ENCODE peak calls at places on chromosomes 16 and 17, in four cellular contexts. I, U, D and H are unnamed samples.

GRCh38 chr16:26247063-26247462 is 555.3 kb downstream of the HS3ST4 start:
- DNase-seq in I (no peak), U (no peak), D (no peak), H (no peak)

GRCh38 chr17:40103082-40103741 is 2.8 kb upstream of the NR1D1 start:
- DNase-seq in I (no peak), U (no peak), D (no peak), H (no peak)

GRCh38 chr17:74512041-74512440 is 19.2 kb downstream of the CD300LB start:
- DNase-seq in I (no peak), U (no peak), D (no peak), H (no peak)

GRCh38 chr17:81917565-81918332 is at the start of gene SIRT7:
- DNase-seq in I (peak), U (peak), D (peak), H (peak)

GRCh38 chr17:64315032-64315490 is 52.0 kb upstream of the TEX2 start:
- DNase-seq in I (no peak), U (no peak), D (peak), H (no peak)

GRCh38 chr16:4017807-4018206 is 98.4 kb downstream of the ADCY9 start:
- DNase-seq in I (no peak), U (no peak), D (no peak), H (no peak)

GRCh38 chr16:54318941-54319340 is 32.4 kb upstream of the IRX3 start:
- DNase-seq in I (peak), U (no peak), D (peak), H (no peak)

GRCh38 chr17:60256174-60256573 is 106.4 kb downstream of the CA4 start:
- DNase-seq in I (no peak), U (no peak), D (no peak), H (no peak)

GRCh38 chr17:36687736-36688135 is 86.4 kb downstream of the MRM1 start:
- DNase-seq in I (no peak), U (no peak), D (no peak), H (no peak)

GRCh38 chr17:76146053-76146875 is 5.2 kb upstream of the FOXJ1 start:
- DNase-seq in I (no peak), U (peak), D (peak), H (no peak)

GRCh38 chr17:81713004-81713555 is 996 bp downstream of the SLC25A10 start:
- DNase-seq in I (no peak), U (no peak), D (peak), H (peak)

GRCh38 chr16:4465977-4466779 is 8.2 kb downstream of the NMRAL1 start:
- DNase-seq in I (no peak), U (no peak), D (no peak), H (peak)

GRCh38 chr17:31424944-31425582 is 33.6 kb downstream of the RAB11FIP4 start:
- DNase-seq in I (no peak), U (peak), D (no peak), H (no peak)

GRCh38 chr17:39701012-39701783 is 1.3 kb downstream of the ERBB2 start:
- DNase-seq in I (peak), U (peak), D (no peak), H (no peak)

GRCh38 chr16:21263640-21264211 is 14.4 kb downstream of the CRYM start:
- DNase-seq in I (no peak), U (no peak), D (no peak), H (no peak)

GRCh38 chr17:50062323-50063243 is 6.7 kb downstream of the ITGA3 start:
- DNase-seq in I (peak), U (peak), D (peak), H (no peak)

GRCh38 chr16:243348-243747 is 8.7 kb downstream of the FAM234A start:
- DNase-seq in I (no peak), U (no peak), D (no peak), H (no peak)

GRCh38 chr17:61144876-61145564 is 254.6 kb upstream of the TBX2 start:
- DNase-seq in I (no peak), U (no peak), D (no peak), H (no peak)

GRCh38 chr16:79618041-79618711 is 17.6 kb upstream of the MAF start:
- DNase-seq in I (no peak), U (no peak), D (no peak), H (no peak)

GRCh38 chr17:55410722-55411462 is 10.7 kb downstream of the MMD start:
- DNase-seq in I (no peak), U (no peak), D (no peak), H (no peak)

GRCh38 chr17:82065638-82066303 is at the start of gene DUS1L:
- DNase-seq in I (peak), U (peak), D (peak), H (peak)

GRCh38 chr16:83917152-83918120 is 18.5 kb downstream of the MLYCD start:
- DNase-seq in I (no peak), U (peak), D (peak), H (no peak)

GRCh38 chr17:13509561-13509960 is 92.2 kb downstream of the HS3ST3A1 start:
- DNase-seq in I (no peak), U (no peak), D (no peak), H (no peak)

GRCh38 chr17:32314636-32315035 is 27.3 kb downstream of the C17orf75 start:
- DNase-seq in I (no peak), U (no peak), D (no peak), H (no peak)

GRCh38 chr16:21274172-21274726 is 3.8 kb downstream of the CRYM start:
- DNase-seq in I (no peak), U (no peak), D (no peak), H (no peak)

GRCh38 chr16:50102046-50102756 is 36.4 kb downstream of the HEATR3 start:
- DNase-seq in I (peak), U (no peak), D (no peak), H (no peak)

GRCh38 chr17:10992097-10992496 is 154.2 kb upstream of the PIRT start:
- DNase-seq in I (no peak), U (no peak), D (no peak), H (no peak)

GRCh38 chr17:386145-386876 is 33.7 kb upstream of the RPH3AL start:
- DNase-seq in I (peak), U (peak), D (peak), H (peak)

GRCh38 chr17:42163113-42163512 is 8.3 kb upstream of the RAB5C start:
- DNase-seq in I (no peak), U (no peak), D (no peak), H (no peak)

GRCh38 chr16:9102943-9103342 is 11.5 kb downstream of the HAPSTR1 start:
- DNase-seq in I (no peak), U (no peak), D (no peak), H (no peak)

GRCh38 chr17:80422981-80423380 is 8.0 kb downstream of the ENDOV start:
- DNase-seq in I (no peak), U (peak), D (no peak), H (no peak)

GRCh38 chr17:75996665-75997590 is 3.7 kb upstream of the CDK3 start:
- DNase-seq in I (peak), U (peak), D (peak), H (no peak)

GRCh38 chr17:61251939-61252865 is 147.4 kb upstream of the TBX2 start:
- DNase-seq in I (no peak), U (peak), D (peak), H (no peak)

GRCh38 chr16:590165-590874 is 454 bp downstream of the RAB40C start:
- DNase-seq in I (no peak), U (peak), D (peak), H (no peak)

DNA sequence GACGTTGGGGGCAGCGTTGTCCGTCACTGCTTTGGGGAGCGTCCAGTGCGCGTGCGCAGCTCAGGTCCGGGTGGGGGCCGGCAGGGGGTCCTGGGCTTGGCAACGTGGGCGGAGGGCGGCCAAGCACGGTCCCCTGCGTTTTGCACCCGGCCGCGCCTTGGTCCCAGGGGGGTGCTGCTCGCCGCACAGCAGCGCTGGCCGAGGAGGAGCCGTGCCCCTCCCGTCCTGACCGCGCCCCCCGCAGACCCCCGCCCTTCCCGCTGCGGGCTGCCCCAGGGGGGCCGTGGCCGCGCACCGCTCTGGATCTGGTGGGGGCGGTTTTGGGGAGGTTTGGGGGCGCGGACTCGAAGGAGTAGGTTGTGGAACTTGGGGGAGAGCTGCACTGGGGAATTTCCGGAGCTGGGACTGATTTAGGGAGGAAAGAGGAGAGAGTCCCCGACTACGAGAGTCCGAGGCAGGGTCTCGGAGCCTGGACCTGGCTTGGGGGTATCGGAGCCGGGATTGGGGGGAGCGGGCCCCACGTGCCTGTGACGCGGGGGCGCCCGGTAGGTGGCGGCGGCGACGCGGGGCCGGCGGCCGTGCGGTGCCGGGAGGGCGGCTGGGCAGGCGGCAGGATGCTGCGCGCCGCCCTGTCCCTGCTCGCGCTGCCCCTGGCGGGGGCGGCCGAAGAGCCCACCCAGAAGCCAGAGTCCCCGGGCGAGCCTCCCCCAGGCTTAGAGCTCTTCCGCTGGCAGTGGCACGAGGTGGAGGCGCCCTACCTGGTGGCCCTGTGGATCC is at the start of gene SLC9A5:
- DNase-seq in I (no peak), U (no peak), D (peak), H (no peak)
- TF ChIP-seq CTCF in I (peak), U (no peak), D (no peak), H (peak)

GRCh38 chr16:27518226-27518625 is 31.5 kb downstream of the GTF3C1 start:
- DNase-seq in I (no peak), U (no peak), D (no peak), H (no peak)

GRCh38 chr16:27526169-27526568 is 23.5 kb downstream of the GTF3C1 start:
- DNase-seq in I (no peak), U (no peak), D (no peak), H (no peak)

GRCh38 chr16:27516360-27516759 is 33.4 kb downstream of the GTF3C1 start:
- DNase-seq in I (no peak), U (no peak), D (no peak), H (no peak)

GRCh38 chr16:27522173-27522707 is 27.5 kb downstream of the GTF3C1 start:
- DNase-seq in I (no peak), U (no peak), D (no peak), H (no peak)

GRCh38 chr16:27520982-27521673 is 28.6 kb downstream of the GTF3C1 start:
- DNase-seq in I (no peak), U (no peak), D (peak), H (no peak)
- H3K27ac ChIP-seq in I (peak), U (peak), D (peak), H (no peak)

DNA sequence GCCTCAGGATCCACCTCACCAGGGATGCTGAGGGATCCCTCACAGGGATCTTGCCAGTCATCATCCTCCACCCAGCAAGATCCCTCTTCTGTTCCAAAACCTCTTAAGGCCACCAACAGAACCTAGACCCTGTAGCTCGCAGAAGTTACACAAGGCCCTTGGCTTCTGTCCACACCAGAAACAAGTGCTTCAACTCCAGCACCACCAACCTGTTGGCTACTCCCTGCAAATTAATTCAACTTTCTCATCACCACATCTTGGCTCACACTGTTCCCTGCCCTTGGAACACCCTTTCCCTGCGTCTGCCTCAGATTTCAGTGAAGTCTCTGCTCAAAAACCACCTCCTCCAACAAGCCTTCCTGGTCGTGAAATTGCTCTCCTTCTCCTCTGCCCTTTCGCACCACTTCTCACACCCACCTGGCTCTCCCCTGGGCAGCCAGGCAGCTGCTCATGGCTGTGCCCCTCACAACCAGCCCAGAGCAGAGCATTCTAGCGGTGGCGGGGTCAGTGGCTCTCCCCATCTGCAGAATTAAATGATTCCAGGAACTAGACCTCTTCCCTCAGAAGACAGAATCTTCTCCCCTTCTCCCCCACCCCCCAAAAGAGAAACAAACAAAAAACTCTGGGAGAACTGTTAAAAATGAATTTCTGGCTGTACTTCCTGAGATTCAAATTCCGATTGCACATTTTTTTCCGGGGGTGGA is 1.8 kb downstream of the PLLP start:
- DNase-seq in I (no peak), U (peak), D (peak), H (no peak)
- TF ChIP-seq CTCF in I (no peak), U (no peak), D (no peak), H (no peak)

DNA sequence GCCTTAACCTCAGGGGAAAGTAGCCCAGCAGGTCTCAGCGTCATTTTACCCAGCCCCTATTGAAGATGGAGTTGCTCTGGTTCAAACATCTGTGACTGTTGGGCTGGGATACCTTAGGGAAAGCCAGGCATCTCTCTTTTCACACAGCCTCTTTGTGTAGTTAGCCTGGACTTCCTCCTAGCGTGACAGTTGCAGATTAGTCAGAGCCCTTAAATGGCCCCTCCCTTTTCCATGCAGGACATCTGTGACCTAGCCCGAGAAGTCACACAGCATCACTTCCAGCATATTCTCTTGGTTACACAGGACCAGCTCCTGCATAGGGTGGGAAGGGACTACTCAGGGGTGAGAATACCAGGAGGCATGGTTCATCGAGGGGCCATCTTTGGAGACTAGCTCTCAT is 375.0 kb upstream of the RBFOX1 start:
- DNase-seq in I (no peak), U (no peak), D (no peak), H (no peak)
- H3K27ac ChIP-seq in I (no peak), U (no peak), D (no peak), H (no peak)

DNA sequence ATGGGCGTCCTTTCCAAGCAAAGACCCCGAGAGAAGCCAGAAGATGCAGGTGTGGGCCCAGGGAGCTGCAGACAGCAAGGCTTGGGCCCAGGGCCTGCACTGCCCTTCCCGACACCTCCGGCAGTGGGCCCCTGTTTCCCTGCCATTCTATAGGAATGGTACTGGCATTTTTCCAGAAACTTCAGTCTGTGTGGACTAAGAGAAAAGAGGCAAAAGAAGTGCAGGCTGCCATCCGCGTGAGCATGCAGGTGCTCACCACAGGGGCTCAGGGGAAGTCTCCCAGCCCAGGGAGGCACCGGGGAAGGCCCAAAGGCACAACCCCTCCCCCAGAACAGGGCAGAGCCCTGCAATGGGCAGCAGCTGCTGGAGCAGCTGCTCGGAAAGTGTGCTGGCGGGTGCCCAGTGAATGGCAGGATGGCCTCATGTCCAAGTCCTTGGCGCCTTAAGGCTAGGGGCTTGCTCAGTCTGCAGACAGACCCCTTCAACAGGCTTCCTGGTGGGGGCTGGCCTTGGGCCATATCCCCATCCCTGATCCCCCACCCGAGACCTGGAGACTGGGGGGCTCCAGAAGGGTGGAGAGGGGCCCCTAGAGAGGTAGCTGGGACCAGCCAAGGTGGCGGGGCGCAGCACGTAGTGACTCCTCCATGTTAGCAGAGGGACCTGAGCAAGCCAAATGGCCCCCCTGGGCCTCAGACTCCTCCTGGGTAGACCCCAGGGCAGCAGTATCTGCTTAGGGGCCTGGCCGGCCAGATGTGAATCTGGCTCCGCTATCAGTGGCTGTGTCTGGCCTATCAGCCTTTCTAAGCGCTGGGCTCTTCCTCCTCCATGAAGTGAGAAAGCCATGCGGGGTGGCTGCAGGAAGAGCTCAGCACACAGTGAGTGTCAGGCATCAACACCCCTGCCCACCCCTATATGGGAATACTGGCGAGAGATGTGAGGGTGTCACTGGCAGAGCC is 6.7 kb upstream of the TPPP3 start:
- DNase-seq in I (no peak), U (no peak), D (no peak), H (no peak)
- TF ChIP-seq CTCF in I (peak), U (no peak), D (peak), H (peak)

DNA sequence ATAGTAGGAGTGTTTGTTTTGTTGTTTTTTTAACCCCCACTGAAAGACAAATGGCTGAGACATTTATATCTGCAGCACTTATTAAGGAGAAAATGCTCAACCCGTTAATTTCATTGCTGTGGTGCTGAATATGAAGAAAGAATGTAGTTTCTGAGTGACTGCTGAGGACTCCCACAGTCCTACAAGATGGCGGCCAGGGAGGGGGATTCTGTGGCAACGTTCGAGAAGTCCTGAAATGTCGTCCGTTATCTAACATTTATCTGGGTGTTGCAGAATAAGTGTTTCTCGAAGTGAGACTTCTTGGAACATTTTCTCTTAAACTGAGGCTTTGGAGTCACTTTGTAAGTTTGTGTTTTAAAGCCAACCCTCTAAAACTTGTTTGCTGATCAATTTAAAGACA is 530.4 kb downstream of the XYLT1 start:
- DNase-seq in I (no peak), U (no peak), D (no peak), H (no peak)
- H3K27ac ChIP-seq in I (no peak), U (no peak), D (no peak), H (no peak)

DNA sequence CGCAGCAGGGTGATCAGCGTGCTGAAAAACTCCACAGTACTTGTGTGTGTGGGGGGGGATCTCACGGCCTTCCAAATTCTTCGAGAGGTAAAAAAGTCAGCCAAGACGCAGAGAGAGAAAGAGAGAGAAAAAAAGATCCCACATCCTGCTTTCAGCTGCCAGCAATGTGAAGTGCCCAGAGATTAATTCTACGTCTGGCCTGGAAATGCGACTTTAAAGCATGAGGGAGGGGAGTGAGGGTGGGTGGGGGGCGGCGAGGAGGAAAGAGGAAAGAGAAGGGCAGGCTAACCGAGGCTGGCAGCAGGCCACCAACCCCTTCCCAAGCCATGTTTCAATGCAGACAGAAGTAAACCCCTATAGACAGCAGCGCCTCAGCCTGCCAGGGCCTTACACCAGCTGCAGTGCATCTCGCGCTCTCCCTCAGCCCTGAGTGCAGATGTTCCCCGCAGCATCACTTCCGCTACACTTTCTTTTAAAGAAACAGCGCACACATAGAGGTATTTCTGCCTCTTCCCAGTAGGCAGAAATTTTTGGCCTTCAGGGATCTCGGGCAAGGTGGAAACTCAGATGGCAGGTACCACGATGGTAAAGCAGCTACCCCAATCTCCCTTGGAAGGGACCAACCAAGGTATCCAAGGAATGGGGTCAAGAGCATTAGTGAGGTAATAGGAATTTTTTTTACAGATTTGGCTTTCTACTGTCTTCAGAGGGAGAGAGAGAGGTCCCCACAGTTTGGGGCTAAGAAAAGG is 87.8 kb downstream of the SMG6 start:
- DNase-seq in I (no peak), U (no peak), D (peak), H (peak)
- TF ChIP-seq CTCF in I (no peak), U (no peak), D (no peak), H (no peak)

GRCh38 chr17:45040459-45040858 is 11.0 kb downstream of the DCAKD start:
- DNase-seq in I (no peak), U (no peak), D (no peak), H (no peak)
- H3K27ac ChIP-seq in I (peak), U (no peak), D (peak), H (no peak)